ENCODE peak calls at places on chromosomes 13 and 19, in eight cellular contexts. Y is pancreas, P is transverse colon, R is neural progenitor cell, E is body of pancreas, H is heart right ventricle, K is iPS DF 6.9, S is ovary. V is an unnamed sample.

GRCh38 chr13:23321534-23322241 is 111.8 kb downstream of the SACS start:
- DNase-seq in Y (no peak), P (peak; percentile 17), R (no peak), E (peak; percentile 28), H (peak; percentile 31), K (no peak), S (no peak), V (peak; percentile 6)

GRCh38 chr13:112972867-112973576 is 4.0 kb downstream of the MCF2L start:
- DNase-seq in Y (peak; percentile 48), P (peak; percentile 7), R (no peak), E (no peak), H (no peak), K (no peak), S (peak; percentile 30), V (no peak)

GRCh38 chr13:111219306-111219705 is 101.1 kb upstream of the TEX29 start:
- DNase-seq in Y (no peak), P (no peak), R (no peak), E (peak; percentile 37), H (peak; percentile 49), K (no peak), S (no peak), V (no peak)

GRCh38 chr19:54389556-54389955 is 24.8 kb upstream of the LAIR1 start:
- DNase-seq in Y (no peak), P (no peak), R (no peak), E (no peak), H (no peak), K (no peak), S (no peak), V (no peak)

GRCh38 chr19:31269425-31270127 is 79.7 kb downstream of the TSHZ3 start:
- DNase-seq in Y (no peak), P (no peak), R (no peak), E (no peak), H (no peak), K (no peak), S (peak; percentile 28), V (no peak)

GRCh38 chr13:80361883-80362327 is 21.0 kb upstream of the SPRY2 start:
- DNase-seq in Y (no peak), P (no peak), R (peak; percentile 83), E (no peak), H (no peak), K (no peak), S (no peak), V (no peak)

GRCh38 chr13:73767191-73767741 is 366.9 kb downstream of the KLF12 start:
- DNase-seq in Y (no peak), P (no peak), R (peak; percentile 91), E (no peak), H (no peak), K (no peak), S (no peak), V (peak; percentile 46)

GRCh38 chr13:30572859-30573275 is 44.9 kb upstream of the USPL1 start:
- DNase-seq in Y (no peak), P (no peak), R (no peak), E (peak; percentile 11), H (peak; percentile 42), K (no peak), S (no peak), V (no peak)

GRCh38 chr13:76226941-76227340 is 590.8 kb downstream of the LMO7 start:
- DNase-seq in Y (no peak), P (no peak), R (no peak), E (no peak), H (peak; percentile 18), K (no peak), S (no peak), V (no peak)

GRCh38 chr13:98869408-98870090 is 108.3 kb downstream of the DOCK9 start:
- DNase-seq in Y (no peak), P (no peak), R (no peak), E (no peak), H (peak; percentile 41), K (no peak), S (peak; percentile 49), V (no peak)

GRCh38 chr13:97280478-97280877 is 58.3 kb downstream of the MBNL2 start:
- DNase-seq in Y (no peak), P (no peak), R (peak; percentile 3), E (no peak), H (no peak), K (no peak), S (no peak), V (no peak)

GRCh38 chr13:113917096-113917495 is 53.2 kb upstream of the GAS6 start:
- DNase-seq in Y (peak; percentile 49), P (no peak), R (no peak), E (no peak), H (no peak), K (no peak), S (peak; percentile 18), V (no peak)

GRCh38 chr13:47945738-47946137 is 55.3 kb downstream of the SUCLA2 start:
- DNase-seq in Y (no peak), P (no peak), R (no peak), E (no peak), H (no peak), K (no peak), S (no peak), V (no peak)

GRCh38 chr13:99435116-99435515 is 66.2 kb upstream of the TM9SF2 start:
- DNase-seq in Y (no peak), P (no peak), R (no peak), E (no peak), H (no peak), K (no peak), S (no peak), V (no peak)

GRCh38 chr13:42893346-42893745 is 98.7 kb downstream of the EPSTI1 start:
- DNase-seq in Y (no peak), P (no peak), R (no peak), E (no peak), H (no peak), K (no peak), S (no peak), V (no peak)

GRCh38 chr19:2977001-2977685 is at the start of gene TLE6:
- DNase-seq in Y (peak; percentile 99), P (peak; percentile 96), R (peak; percentile 98), E (peak; percentile 99), H (peak; percentile 96), K (peak; percentile 85), S (peak; percentile 97), V (peak; percentile 90)
- H3K27ac ChIP-seq in Y (peak within 1 kb of the TSS; percentile 57), P (peak within 1 kb of the TSS; percentile 38), R (no peak within 1 kb of the TSS), E (peak within 1 kb of the TSS; percentile 72), H (peak within 1 kb of the TSS; percentile 68), K (no peak within 1 kb of the TSS), S (no peak within 1 kb of the TSS), V (peak within 1 kb of the TSS; percentile 40)

DNA sequence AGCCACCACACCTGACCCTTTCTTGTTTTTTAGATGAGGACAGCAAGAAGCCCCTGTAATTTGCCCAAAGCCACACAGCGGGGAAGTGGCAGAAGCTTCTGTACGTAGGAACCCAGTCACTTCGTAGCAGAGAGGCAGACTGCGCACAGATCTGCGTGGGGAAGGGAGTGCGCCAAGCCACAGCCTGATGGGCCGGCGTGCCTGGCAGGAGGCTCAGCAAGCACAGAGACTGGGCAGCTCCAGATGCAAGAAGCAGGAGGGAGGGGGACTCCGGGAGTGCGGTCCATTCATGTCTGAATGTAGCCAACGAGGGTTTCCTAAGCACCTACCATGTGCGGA is 347 bp upstream of the TJP3 start:
- DNase-seq in Y (no peak), P (no peak), R (no peak), E (no peak), H (no peak), K (no peak), S (no peak), V (no peak)
- H3K4me3 ChIP-seq in Y (peak overlapping the region; percentile 47), P (peak overlapping the region; percentile 53), R (no peak overlapping the region), E (no peak overlapping the region), H (no peak overlapping the region), K (no peak overlapping the region), S (no peak overlapping the region), V (no peak overlapping the region)

GRCh38 chr19:9150650-9151049 is 10.5 kb downstream of the ZNF317 start:
- DNase-seq in Y (no peak), P (no peak), R (no peak), E (no peak), H (no peak), K (no peak), S (no peak), V (no peak)
- H3K36me3 ChIP-seq in Y (no peaks in the 10 kb centered on the region), P (no peaks in the 10 kb centered on the region), R (no peaks in the 10 kb centered on the region), E (peaks cover 5% of the 10 kb centered on the region), H (peaks cover 37% of the 10 kb centered on the region), K (peaks cover 9% of the 10 kb centered on the region), S (no peaks in the 10 kb centered on the region), V (no peaks in the 10 kb centered on the region)

GRCh38 chr13:29563941-29564340 is 31.5 kb downstream of the SLC7A1 start:
- DNase-seq in Y (no peak), P (no peak), R (no peak), E (no peak), H (no peak), K (no peak), S (no peak), V (no peak)
- H3K27ac ChIP-seq in Y (no peak overlapping the region), P (no peak overlapping the region), R (no peak overlapping the region), E (no peak overlapping the region), H (no peak overlapping the region), K (no peak overlapping the region), S (no peak overlapping the region), V (no peak overlapping the region)

V was measured in CD8-positive, alpha-beta memory T cell.